ENCODE peak calls at places on chromosomes 5 and 9, in four cellular contexts. One of them, this sample, is unnamed.

GRCh38 chr9:94839398-94839797 is 112.9 kb downstream of the AOPEP start:
- DNase-seq in A549: no peak
- DNase-seq in HEK293T: no peak
- DNase-seq in endothelial cell: no peak
- DNase-seq in this sample: no peak

GRCh38 chr5:5330723-5331530 is 91.5 kb upstream of the ICE1 start:
- DNase-seq in A549: no peak
- DNase-seq in HEK293T: no peak
- DNase-seq in endothelial cell: no peak
- DNase-seq in this sample: no peak

GRCh38 chr5:90802695-90803317 is 244.2 kb downstream of the ADGRV1 start:
- DNase-seq in A549: peak
- DNase-seq in HEK293T: peak
- DNase-seq in endothelial cell: peak
- DNase-seq in this sample: peak

GRCh38 chr5:24163091-24163490 is 481.7 kb downstream of the CDH10 start:
- DNase-seq in A549: peak
- DNase-seq in HEK293T: no peak
- DNase-seq in endothelial cell: no peak
- DNase-seq in this sample: no peak

GRCh38 chr5:52961238-52961637 is 27.9 kb upstream of the ITGA2 start:
- DNase-seq in A549: no peak
- DNase-seq in HEK293T: no peak
- DNase-seq in endothelial cell: no peak
- DNase-seq in this sample: no peak

GRCh38 chr5:75611324-75612210 is at the start of gene ANKDD1B:
- DNase-seq in A549: peak
- DNase-seq in HEK293T: peak
- DNase-seq in endothelial cell: peak
- DNase-seq in this sample: peak

GRCh38 chr9:137607141-137607857 is 1.8 kb downstream of the ARRDC1 start:
- DNase-seq in A549: no peak
- DNase-seq in HEK293T: no peak
- DNase-seq in endothelial cell: no peak
- DNase-seq in this sample: no peak

GRCh38 chr5:129099184-129099570 is 4.6 kb downstream of the ISOC1 start:
- DNase-seq in A549: no peak
- DNase-seq in HEK293T: no peak
- DNase-seq in endothelial cell: no peak
- DNase-seq in this sample: no peak

GRCh38 chr9:2289234-2289755 is 274.1 kb downstream of the SMARCA2 start:
- DNase-seq in A549: no peak
- DNase-seq in HEK293T: no peak
- DNase-seq in endothelial cell: no peak
- DNase-seq in this sample: no peak

GRCh38 chr9:128787583-128788156 is 617 bp downstream of the TBC1D13 start:
- DNase-seq in A549: no peak
- DNase-seq in HEK293T: no peak
- DNase-seq in endothelial cell: no peak
- DNase-seq in this sample: no peak

GRCh38 chr5:65535529-65535987 is 27.4 kb downstream of the CENPK start:
- DNase-seq in A549: no peak
- DNase-seq in HEK293T: no peak
- DNase-seq in endothelial cell: no peak
- DNase-seq in this sample: peak

GRCh38 chr5:71862661-71863060 is 143.6 kb downstream of the CARTPT start:
- DNase-seq in A549: no peak
- DNase-seq in HEK293T: no peak
- DNase-seq in endothelial cell: no peak
- DNase-seq in this sample: no peak

GRCh38 chr5:150256416-150257064 is 33.0 kb downstream of the CAMK2A start:
- DNase-seq in A549: no peak
- DNase-seq in HEK293T: no peak
- DNase-seq in endothelial cell: peak
- DNase-seq in this sample: no peak

GRCh38 chr5:173281910-173282309 is 46.3 kb downstream of the STC2 start:
- DNase-seq in A549: peak
- DNase-seq in HEK293T: peak
- DNase-seq in endothelial cell: peak
- DNase-seq in this sample: no peak

GRCh38 chr5:5648694-5649093 is 226.2 kb downstream of the ICE1 start:
- DNase-seq in A549: no peak
- DNase-seq in HEK293T: no peak
- DNase-seq in endothelial cell: no peak
- DNase-seq in this sample: no peak

GRCh38 chr9:108691614-108692013 is 164.2 kb downstream of the ACTL7B start:
- DNase-seq in A549: no peak
- DNase-seq in HEK293T: no peak
- DNase-seq in endothelial cell: no peak
- DNase-seq in this sample: no peak

GRCh38 chr9:122218070-122218884 is 10.5 kb downstream of the LHX6 start:
- DNase-seq in A549: no peak
- DNase-seq in HEK293T: no peak
- DNase-seq in endothelial cell: no peak
- DNase-seq in this sample: no peak

GRCh38 chr5:62199792-62200716 is 106.0 kb upstream of the KIF2A start:
- DNase-seq in A549: no peak
- DNase-seq in HEK293T: no peak
- DNase-seq in endothelial cell: no peak
- DNase-seq in this sample: no peak

GRCh38 chr9:96034553-96035122 is 159.1 kb downstream of the ERCC6L2 start:
- DNase-seq in A549: no peak
- DNase-seq in HEK293T: no peak
- DNase-seq in endothelial cell: no peak
- DNase-seq in this sample: no peak

GRCh38 chr9:131324736-131325679 is 35.5 kb downstream of the PLPP7 start:
- DNase-seq in A549: no peak
- DNase-seq in HEK293T: no peak
- DNase-seq in endothelial cell: no peak
- DNase-seq in this sample: no peak

GRCh38 chr5:138952962-138953361 is 77.8 kb upstream of the LRRTM2 start:
- DNase-seq in A549: no peak
- DNase-seq in HEK293T: no peak
- DNase-seq in endothelial cell: no peak
- DNase-seq in this sample: no peak

GRCh38 chr5:109688647-109688998 is 1.1 kb upstream of the MAN2A1 start:
- DNase-seq in A549: no peak
- DNase-seq in HEK293T: peak
- DNase-seq in endothelial cell: peak
- DNase-seq in this sample: peak

GRCh38 chr9:136044971-136045594 is 50.0 kb downstream of the NACC2 start:
- DNase-seq in A549: no peak
- DNase-seq in HEK293T: no peak
- DNase-seq in endothelial cell: no peak
- DNase-seq in this sample: no peak

GRCh38 chr5:20538341-20538740 is 550.3 kb upstream of the CDH18 start:
- DNase-seq in A549: no peak
- DNase-seq in HEK293T: no peak
- DNase-seq in endothelial cell: no peak
- DNase-seq in this sample: no peak

GRCh38 chr5:174690256-174690655 is 34.1 kb upstream of the MSX2 start:
- DNase-seq in A549: peak
- DNase-seq in HEK293T: no peak
- DNase-seq in endothelial cell: peak
- DNase-seq in this sample: no peak

GRCh38 chr5:912356-913091 is 19.8 kb downstream of the TRIP13 start:
- DNase-seq in A549: peak
- DNase-seq in HEK293T: no peak
- DNase-seq in endothelial cell: no peak
- DNase-seq in this sample: peak

GRCh38 chr5:172356047-172356446 is 72.5 kb upstream of the UBTD2 start:
- DNase-seq in A549: no peak
- DNase-seq in HEK293T: no peak
- DNase-seq in endothelial cell: no peak
- DNase-seq in this sample: no peak

GRCh38 chr5:158174918-158175663 is 316.1 kb upstream of the CLINT1 start:
- DNase-seq in A549: peak
- DNase-seq in HEK293T: peak
- DNase-seq in endothelial cell: peak
- DNase-seq in this sample: peak

GRCh38 chr9:37529111-37529510 is 43.4 kb downstream of the POLR1E start:
- DNase-seq in A549: no peak
- DNase-seq in HEK293T: no peak
- DNase-seq in endothelial cell: no peak
- DNase-seq in this sample: peak